ENCODE peak calls at places on chromosome 20, in four cellular contexts. One of them, this sample, is unnamed.

GRCh38 chr20:57843941-57844625 is 134.3 kb upstream of the PMEPA1 start:
- DNase-seq in uterus: no peak
- DNase-seq in HEK293T: no peak
- DNase-seq in SK-N-SH: no peak
- DNase-seq in this sample: no peak

GRCh38 chr20:21106171-21106694 is at the start of gene LINC00237:
- DNase-seq in uterus: no peak
- DNase-seq in HEK293T: no peak
- DNase-seq in SK-N-SH: peak; percentile 43
- DNase-seq in this sample: no peak

GRCh38 chr20:46406986-46407670 is 713 bp upstream of the ELMO2 start:
- DNase-seq in uterus: peak; percentile 60
- DNase-seq in HEK293T: no peak
- DNase-seq in SK-N-SH: peak; percentile 23
- DNase-seq in this sample: peak; percentile 78

GRCh38 chr20:1105599-1106194 is 12.7 kb upstream of the PSMF1 start:
- DNase-seq in uterus: no peak
- DNase-seq in HEK293T: no peak
- DNase-seq in SK-N-SH: no peak
- DNase-seq in this sample: no peak

GRCh38 chr20:33919653-33920052 is 74.1 kb upstream of the RALY start:
- DNase-seq in uterus: no peak
- DNase-seq in HEK293T: no peak
- DNase-seq in SK-N-SH: no peak
- DNase-seq in this sample: no peak

GRCh38 chr20:46715292-46715756 is 5.9 kb downstream of the SLC2A10 start:
- DNase-seq in uterus: peak; percentile 57
- DNase-seq in HEK293T: no peak
- DNase-seq in SK-N-SH: no peak
- DNase-seq in this sample: no peak

GRCh38 chr20:63628246-63628975 is 1.5 kb upstream of the GMEB2 start:
- DNase-seq in uterus: peak; percentile 49
- DNase-seq in HEK293T: peak; percentile 75
- DNase-seq in SK-N-SH: peak; percentile 70
- DNase-seq in this sample: peak; percentile 38

GRCh38 chr20:2524435-2525272 is 11.7 kb upstream of the TMC2 start:
- DNase-seq in uterus: peak; percentile 88
- DNase-seq in HEK293T: peak; percentile 83
- DNase-seq in SK-N-SH: peak; percentile 87
- DNase-seq in this sample: peak; percentile 89

GRCh38 chr20:24670341-24670821 is 201.0 kb downstream of the SYNDIG1 start:
- DNase-seq in uterus: no peak
- DNase-seq in HEK293T: no peak
- DNase-seq in SK-N-SH: no peak
- DNase-seq in this sample: no peak

GRCh38 chr20:40680560-40680959 is 8.5 kb downstream of the MAFB start:
- DNase-seq in uterus: no peak
- DNase-seq in HEK293T: no peak
- DNase-seq in SK-N-SH: no peak
- DNase-seq in this sample: no peak

GRCh38 chr20:1306316-1307135 is 22.4 kb downstream of the SDCBP2 start:
- DNase-seq in uterus: no peak
- DNase-seq in HEK293T: no peak
- DNase-seq in SK-N-SH: no peak
- DNase-seq in this sample: no peak

GRCh38 chr20:24953621-24954133 is 4.6 kb downstream of the CST7 start:
- DNase-seq in uterus: no peak
- DNase-seq in HEK293T: no peak
- DNase-seq in SK-N-SH: no peak
- DNase-seq in this sample: no peak

GRCh38 chr20:15834857-15835256 is 738.4 kb downstream of the KIF16B start:
- DNase-seq in uterus: no peak
- DNase-seq in HEK293T: no peak
- DNase-seq in SK-N-SH: no peak
- DNase-seq in this sample: no peak

GRCh38 chr20:57912227-57912582 is 202.4 kb upstream of the PMEPA1 start:
- DNase-seq in uterus: no peak
- DNase-seq in HEK293T: no peak
- DNase-seq in SK-N-SH: no peak
- DNase-seq in this sample: no peak

GRCh38 chr20:313948-314347 is 11.4 kb upstream of the SOX12 start:
- DNase-seq in uterus: no peak
- DNase-seq in HEK293T: no peak
- DNase-seq in SK-N-SH: no peak
- DNase-seq in this sample: no peak

GRCh38 chr20:19288636-19289035 is 76.2 kb downstream of the SLC24A3 start:
- DNase-seq in uterus: no peak
- DNase-seq in HEK293T: no peak
- DNase-seq in SK-N-SH: no peak
- DNase-seq in this sample: no peak

GRCh38 chr20:37364927-37365272 is 19.0 kb downstream of the SRC start:
- DNase-seq in uterus: no peak
- DNase-seq in HEK293T: no peak
- DNase-seq in SK-N-SH: no peak
- DNase-seq in this sample: no peak

GRCh38 chr20:16124911-16125776 is 448.1 kb downstream of the KIF16B start:
- DNase-seq in uterus: no peak
- DNase-seq in HEK293T: no peak
- DNase-seq in SK-N-SH: no peak
- DNase-seq in this sample: no peak

GRCh38 chr20:38196592-38196991 is 31.5 kb upstream of the TGM2 start:
- DNase-seq in uterus: peak; percentile 58
- DNase-seq in HEK293T: no peak
- DNase-seq in SK-N-SH: no peak
- DNase-seq in this sample: no peak

GRCh38 chr20:53943522-53944291 is 126.7 kb downstream of the BCAS1 start:
- DNase-seq in uterus: no peak
- DNase-seq in HEK293T: peak; percentile 35
- DNase-seq in SK-N-SH: peak; percentile 68
- DNase-seq in this sample: peak; percentile 36

GRCh38 chr20:50680106-50680960 is 11.0 kb downstream of the RIPOR3 start:
- DNase-seq in uterus: peak; percentile 78
- DNase-seq in HEK293T: no peak
- DNase-seq in SK-N-SH: no peak
- DNase-seq in this sample: no peak

GRCh38 chr20:3990741-3991140 is 24.6 kb downstream of the RNF24 start:
- DNase-seq in uterus: no peak
- DNase-seq in HEK293T: no peak
- DNase-seq in SK-N-SH: no peak
- DNase-seq in this sample: no peak

GRCh38 chr20:7195704-7196103 is 428.2 kb downstream of the BMP2 start:
- DNase-seq in uterus: no peak
- DNase-seq in HEK293T: no peak
- DNase-seq in SK-N-SH: no peak
- DNase-seq in this sample: no peak

GRCh38 chr20:1166963-1167720 is 17.6 kb downstream of the TMEM74B start:
- DNase-seq in uterus: no peak
- DNase-seq in HEK293T: no peak
- DNase-seq in SK-N-SH: no peak
- DNase-seq in this sample: no peak

GRCh38 chr20:62288535-62289105 is 14.2 kb upstream of the ADRM1 start:
- DNase-seq in uterus: no peak
- DNase-seq in HEK293T: no peak
- DNase-seq in SK-N-SH: no peak
- DNase-seq in this sample: no peak

GRCh38 chr20:29298759-29299613 is 1958.5 kb upstream of the DEFB115 start:
- DNase-seq in uterus: no peak
- DNase-seq in HEK293T: no peak
- DNase-seq in SK-N-SH: no peak
- DNase-seq in this sample: no peak

GRCh38 chr20:32364554-32365208 is 6.5 kb downstream of the ASXL1 start:
- DNase-seq in uterus: no peak
- DNase-seq in HEK293T: no peak
- DNase-seq in SK-N-SH: no peak
- DNase-seq in this sample: no peak

GRCh38 chr20:21510414-21510971 is 3.4 kb downstream of the NKX2-2 start:
- DNase-seq in uterus: no peak
- DNase-seq in HEK293T: no peak
- DNase-seq in SK-N-SH: peak; percentile 36
- DNase-seq in this sample: no peak

GRCh38 chr20:58651823-58652605 is 931 bp downstream of the STX16 start:
- DNase-seq in uterus: no peak
- DNase-seq in HEK293T: peak; percentile 54
- DNase-seq in SK-N-SH: peak; percentile 69
- DNase-seq in this sample: peak; percentile 75

GRCh38 chr20:43727980-43728590 is 1.3 kb upstream of the GTSF1L start:
- DNase-seq in uterus: no peak
- DNase-seq in HEK293T: no peak
- DNase-seq in SK-N-SH: no peak
- DNase-seq in this sample: no peak

GRCh38 chr20:44973053-44973452 is 6.7 kb downstream of the STK4 start:
- DNase-seq in uterus: no peak
- DNase-seq in HEK293T: no peak
- DNase-seq in SK-N-SH: no peak
- DNase-seq in this sample: no peak

This sample was measured in T-cell.